ENCODE peak calls at places on chromosomes 16 and 17, in four cellular contexts. O is cardiac muscle cell, V is A549, K is endothelial cell. F is an unnamed sample.

GRCh38 chr17:7613769-7614421 is 802 bp downstream of the FXR2 start:
- DNase-seq in O (peak; percentile 29), V (peak; percentile 54), K (no peak), F (no peak)

GRCh38 chr17:17496189-17497064 is at the start of gene RASD1:
- DNase-seq in O (peak; percentile 92), V (peak; percentile 85), K (peak; percentile 89), F (peak; percentile 81)

GRCh38 chr17:49450735-49451134 is 36.1 kb upstream of the PHB1 start:
- DNase-seq in O (no peak), V (no peak), K (no peak), F (no peak)

GRCh38 chr16:28090646-28091377 is 27.3 kb upstream of the GSG1L start:
- DNase-seq in O (no peak), V (no peak), K (peak; percentile 38), F (no peak)

GRCh38 chr16:65524997-65525396 is 403.1 kb upstream of the CDH11 start:
- DNase-seq in O (peak; percentile 88), V (no peak), K (no peak), F (no peak)

GRCh38 chr17:56593073-56593740 is at the start of gene NOG:
- DNase-seq in O (peak; percentile 12), V (peak; percentile 80), K (peak; percentile 47), F (peak; percentile 25)

GRCh38 chr17:44916781-44917241 is 1.5 kb upstream of the GFAP start:
- DNase-seq in O (peak; percentile 61), V (no peak), K (no peak), F (no peak)

GRCh38 chr16:73584157-73584556 is 536.2 kb upstream of the ZFHX3 start:
- DNase-seq in O (no peak), V (no peak), K (no peak), F (no peak)

GRCh38 chr17:41539071-41539492 is 11.0 kb upstream of the KRT19 start:
- DNase-seq in O (no peak), V (no peak), K (no peak), F (no peak)

GRCh38 chr16:19127205-19127604 is 13.4 kb downstream of the ITPRIPL2 start:
- DNase-seq in O (no peak), V (no peak), K (no peak), F (no peak)

GRCh38 chr17:77493901-77494663 is 353.3 kb downstream of the SEC14L1 start:
- DNase-seq in O (no peak), V (no peak), K (no peak), F (peak; percentile 7)

GRCh38 chr17:50055055-50055425 is 870 bp upstream of the ITGA3 start:
- DNase-seq in O (no peak), V (peak; percentile 84), K (no peak), F (no peak)

GRCh38 chr16:67987460-67988160 is 7.3 kb upstream of the DPEP3 start:
- DNase-seq in O (no peak), V (no peak), K (no peak), F (no peak)

GRCh38 chr16:15874745-15875314 is 13.6 kb downstream of the CEP20 start:
- DNase-seq in O (peak; percentile 82), V (peak; percentile 87), K (peak; percentile 55), F (no peak)

GRCh38 chr17:30858556-30859250 is 26.9 kb downstream of the ATAD5 start:
- DNase-seq in O (peak; percentile 2), V (no peak), K (no peak), F (no peak)

GRCh38 chr17:17518019-17518418 is 21.8 kb upstream of the RASD1 start:
- DNase-seq in O (no peak), V (no peak), K (no peak), F (no peak)

GRCh38 chr16:77951788-77952187 is 70.6 kb upstream of the CLEC3A start:
- DNase-seq in O (peak; percentile 1), V (peak; percentile 25), K (no peak), F (no peak)

GRCh38 chr17:56918916-56919315 is 5.1 kb upstream of the TRIM25 start:
- DNase-seq in O (peak; percentile 88), V (no peak), K (no peak), F (no peak)

GRCh38 chr16:10984509-10984908 is 40.1 kb downstream of the CLEC16A start:
- DNase-seq in O (peak; percentile 59), V (no peak), K (no peak), F (no peak)

GRCh38 chr17:83053779-83054451 is 25.5 kb upstream of the METRNL start:
- DNase-seq in O (no peak), V (no peak), K (no peak), F (peak; percentile 21)

GRCh38 chr16:74480150-74481029 is 59.1 kb upstream of the CLEC18B start:
- DNase-seq in O (peak; percentile 46), V (peak; percentile 89), K (no peak), F (no peak)

GRCh38 chr16:87231295-87231694 is 85.9 kb downstream of the C16orf95 start:
- DNase-seq in O (no peak), V (no peak), K (no peak), F (no peak)

GRCh38 chr17:20225162-20226115 is 216.3 kb downstream of the SPECC1 start:
- DNase-seq in O (no peak), V (peak; percentile 25), K (no peak), F (no peak)

GRCh38 chr16:19210175-19210924 is 42.3 kb downstream of the SYT17 start:
- DNase-seq in O (no peak), V (peak; percentile 17), K (no peak), F (no peak)

GRCh38 chr16:11208916-11209665 is 46.9 kb downstream of the SOCS1 start:
- DNase-seq in O (no peak), V (no peak), K (no peak), F (no peak)

GRCh38 chr17:6011241-6011640 is 58.9 kb upstream of the WSCD1 start:
- DNase-seq in O (no peak), V (no peak), K (no peak), F (no peak)

GRCh38 chr17:56842577-56842976 is 8.6 kb downstream of the DGKE start:
- DNase-seq in O (no peak), V (no peak), K (no peak), F (no peak)

GRCh38 chr17:72361892-72362291 is 241.1 kb downstream of the SOX9 start:
- DNase-seq in O (no peak), V (no peak), K (no peak), F (no peak)

GRCh38 chr17:35117984-35118383 is 1.7 kb downstream of the RAD51D start:
- DNase-seq in O (peak; percentile 36), V (peak; percentile 65), K (no peak), F (no peak)
- TF ChIP-seq CTCF in O (peak; percentile 18), V (peak; percentile 42), K (no peak), F (no peak)

GRCh38 chr16:1561266-1561665 is 27.8 kb downstream of the TMEM204 start:
- DNase-seq in O (no peak), V (no peak), K (no peak), F (no peak)

GRCh38 chr16:1561836-1562235 is 28.4 kb downstream of the TMEM204 start:
- DNase-seq in O (no peak), V (no peak), K (no peak), F (no peak)

GRCh38 chr16:1565083-1565805 is 31.8 kb downstream of the TMEM204 start:
- DNase-seq in O (no peak), V (no peak), K (no peak), F (no peak)

GRCh38 chr16:1563786-1564185 is 30.3 kb downstream of the TMEM204 start:
- DNase-seq in O (no peak), V (no peak), K (no peak), F (no peak)

GRCh38 chr16:1564325-1564724 is 30.9 kb downstream of the TMEM204 start:
- DNase-seq in O (no peak), V (no peak), K (peak; percentile 54), F (no peak)
- TF ChIP-seq CTCF in O (peak; percentile 30), V (peak; percentile 9), K (peak; percentile 34), F (no peak)

DNA sequence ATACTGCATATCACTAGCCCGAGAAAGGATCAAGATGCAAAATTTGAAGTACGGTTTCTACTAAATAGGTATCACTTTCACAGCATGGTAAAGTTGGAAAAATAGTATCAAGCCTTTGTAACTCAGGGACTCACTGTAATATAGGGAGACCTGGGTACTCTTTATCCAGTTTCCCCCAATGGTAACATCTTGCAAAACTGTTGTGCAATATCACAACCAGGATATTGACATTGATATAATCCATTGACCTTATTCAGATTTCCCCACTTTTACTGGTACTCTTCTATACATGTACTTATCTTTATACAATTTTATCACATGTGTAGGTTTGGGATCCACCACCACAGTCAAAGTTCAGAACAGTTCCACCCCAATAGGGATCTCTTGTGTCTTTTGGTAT is 20.4 kb upstream of the GINS3 start:
- DNase-seq in O (no peak), V (no peak), K (no peak), F (no peak)
- TF ChIP-seq CTCF in O (no peak), V (no peak), K (no peak), F (no peak)

GRCh38 chr17:80693511-80693910 is 148.9 kb downstream of the RPTOR start:
- DNase-seq in O (no peak), V (no peak), K (no peak), F (no peak)

GRCh38 chr17:80694992-80695912 is 150.6 kb downstream of the RPTOR start:
- DNase-seq in O (no peak), V (no peak), K (no peak), F (no peak)

GRCh38 chr17:80691784-80692183 is 147.1 kb downstream of the RPTOR start:
- DNase-seq in O (no peak), V (no peak), K (no peak), F (no peak)

GRCh38 chr17:80694085-80694991 is 149.7 kb downstream of the RPTOR start:
- DNase-seq in O (no peak), V (no peak), K (no peak), F (no peak)

DNA sequence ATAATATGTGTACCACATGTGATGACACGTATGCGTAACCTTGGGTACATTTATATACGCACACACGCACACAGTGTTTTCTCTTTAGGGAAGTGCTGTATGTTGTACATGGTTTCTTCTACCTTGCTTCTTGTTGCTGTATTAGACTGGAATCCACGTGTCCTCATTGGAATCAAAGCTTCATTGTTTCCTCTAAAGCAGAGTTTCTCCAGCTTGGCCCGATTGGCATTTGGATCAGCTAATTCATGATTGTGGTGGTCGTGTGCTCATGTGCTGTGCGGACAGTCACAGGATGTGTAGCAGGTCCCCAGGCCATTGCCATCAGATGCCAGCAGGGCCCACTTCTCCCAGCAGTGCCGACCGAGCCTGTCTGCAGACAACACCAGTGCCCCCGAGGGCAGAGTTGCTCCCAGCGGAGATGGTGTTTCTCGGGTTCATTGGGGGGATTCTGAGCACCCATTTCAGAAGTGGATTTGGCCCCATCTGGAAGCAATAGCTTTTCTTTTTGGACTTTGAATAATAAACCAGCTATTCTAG is 148.4 kb downstream of the RPTOR start:
- DNase-seq in O (no peak), V (no peak), K (no peak), F (no peak)
- TF ChIP-seq CTCF in O (no peak), V (no peak), K (no peak), F (no peak)

F was measured in activated B cell treated with CpG ODN at 0.5 μM for 24 hours.